ENCODE peak calls at places on chromosomes 6 and 20, in six cellular contexts. S is activated gamma-delta T cell treated with Interleukin-2 at 50 U/mL for 16 hours, H is B cell, T is nucleus accumbens, R is right lobe of liver, M is brain microvascular endothelial cell. G is an unnamed sample.

GRCh38 chr6:20827798-20828197 is 293.5 kb downstream of the CDKAL1 start:
- DNase-seq in S (no peak), H (no peak), T (no peak), R (no peak), M (no peak), G (no peak)

GRCh38 chr6:10970731-10971130 is 73.4 kb downstream of the ELOVL2 start:
- DNase-seq in S (no peak), H (no peak), T (no peak), R (no peak), M (no peak), G (no peak)

GRCh38 chr20:62686869-62687830 is 21.5 kb upstream of the NTSR1 start:
- DNase-seq in S (no peak), H (no peak), T (no peak), R (no peak), M (no peak), G (no peak)

GRCh38 chr20:62969939-62970306 is 17.4 kb downstream of the SLC17A9 start:
- DNase-seq in S (no peak), H (no peak), T (no peak), R (no peak), M (no peak), G (no peak)

GRCh38 chr20:40991181-40991889 is 37.3 kb upstream of the TOP1 start:
- DNase-seq in S (peak; percentile 7), H (peak; percentile 89), T (no peak), R (no peak), M (no peak), G (peak; percentile 60)

GRCh38 chr6:158793432-158793831 is 25.7 kb downstream of the EZR start:
- DNase-seq in S (no peak), H (peak; percentile 57), T (no peak), R (no peak), M (peak; percentile 56), G (no peak)

GRCh38 chr6:81682238-81682795 is 70.2 kb downstream of the TENT5A start:
- DNase-seq in S (no peak), H (no peak), T (no peak), R (no peak), M (no peak), G (no peak)

GRCh38 chr6:31359556-31359955 is 2.6 kb upstream of the HLA-B start:
- DNase-seq in S (no peak), H (no peak), T (no peak), R (no peak), M (no peak), G (no peak)

GRCh38 chr6:134074151-134074712 is 21.8 kb upstream of the SLC2A12 start:
- DNase-seq in S (no peak), H (no peak), T (peak; percentile 60), R (no peak), M (no peak), G (no peak)

GRCh38 chr20:53146201-53146891 is 174.2 kb downstream of the TSHZ2 start:
- DNase-seq in S (no peak), H (no peak), T (no peak), R (no peak), M (no peak), G (no peak)

GRCh38 chr6:113690255-113690956 is 166.7 kb upstream of the MARCKS start:
- DNase-seq in S (no peak), H (no peak), T (no peak), R (no peak), M (peak; percentile 90), G (no peak)

GRCh38 chr20:51420111-51420510 is 122.4 kb downstream of the NFATC2 start:
- DNase-seq in S (no peak), H (no peak), T (no peak), R (no peak), M (peak; percentile 65), G (no peak)

GRCh38 chr6:136113736-136114173 is 136.4 kb downstream of the MTFR2 start:
- DNase-seq in S (no peak), H (no peak), T (no peak), R (no peak), M (peak; percentile 93), G (peak; percentile 49)

GRCh38 chr20:3242167-3242692 is 3.2 kb upstream of the SLC4A11 start:
- DNase-seq in S (no peak), H (no peak), T (no peak), R (no peak), M (no peak), G (no peak)

GRCh38 chr6:166952567-166953464 is 3.5 kb downstream of the RNASET2 start:
- DNase-seq in S (no peak), H (no peak), T (no peak), R (no peak), M (no peak), G (no peak)

GRCh38 chr6:45791181-45791580 is 224.5 kb downstream of the CLIC5 start:
- DNase-seq in S (no peak), H (no peak), T (no peak), R (no peak), M (peak; percentile 1), G (no peak)

GRCh38 chr6:165900970-165901369 is 237.9 kb upstream of the PDE10A start:
- DNase-seq in S (no peak), H (no peak), T (no peak), R (no peak), M (no peak), G (no peak)

GRCh38 chr20:61802721-61803311 is 262.9 kb downstream of the TAF4 start:
- DNase-seq in S (no peak), H (no peak), T (no peak), R (no peak), M (no peak), G (peak; percentile 40)

GRCh38 chr20:38880952-38881735 is 45.1 kb upstream of the FAM83D start:
- DNase-seq in S (no peak), H (no peak), T (no peak), R (no peak), M (no peak), G (no peak)

GRCh38 chr20:35226775-35227681 is 538 bp downstream of the MMP24 start:
- DNase-seq in S (peak; percentile 43), H (peak; percentile 53), T (no peak), R (peak; percentile 44), M (peak; percentile 18), G (peak; percentile 58)

GRCh38 chr6:25341923-25342619 is 62.9 kb downstream of the CARMIL1 start:
- DNase-seq in S (no peak), H (no peak), T (no peak), R (no peak), M (no peak), G (no peak)

GRCh38 chr6:104526383-104526782 is 333.3 kb downstream of the HACE1 start:
- DNase-seq in S (no peak), H (no peak), T (no peak), R (no peak), M (no peak), G (no peak)

GRCh38 chr20:36274248-36274841 is 31.8 kb upstream of the DLGAP4 start:
- DNase-seq in S (no peak), H (no peak), T (no peak), R (no peak), M (no peak), G (no peak)

GRCh38 chr6:16684896-16685554 is 76.2 kb downstream of the ATXN1 start:
- DNase-seq in S (peak; percentile 9), H (peak; percentile 38), T (no peak), R (no peak), M (peak; percentile 90), G (no peak)

GRCh38 chr6:29763491-29764289 is 40.5 kb downstream of the HLA-F start:
- DNase-seq in S (no peak), H (no peak), T (no peak), R (no peak), M (peak; percentile 62), G (no peak)

GRCh38 chr6:67563671-67564070 is 1071.4 kb upstream of the ADGRB3 start:
- DNase-seq in S (no peak), H (no peak), T (no peak), R (no peak), M (no peak), G (no peak)

GRCh38 chr6:29919506-29919905 is 22.8 kb upstream of the HLA-A start:
- DNase-seq in S (no peak), H (no peak), T (no peak), R (no peak), M (no peak), G (no peak)

GRCh38 chr6:81366970-81367369 is 385.5 kb downstream of the TENT5A start:
- DNase-seq in S (no peak), H (no peak), T (no peak), R (no peak), M (no peak), G (no peak)